ENCODE peak calls at places on chromosomes 7 and 10, in nine cellular contexts. J is fibroblast of lung, U is IMR-90, K is neural progenitor cell, N is GM23248, G is astrocyte, R is hepatocyte, X is PC-3, Q is MM.1S. O is an unnamed sample.

GRCh38 chr10:110733256-110733952 is 89.3 kb downstream of the RBM20 start:
- DNase-seq in K (no peak), R (no peak), G (no peak), J (peak; percentile 17), N (no peak), U (no peak), X (peak; percentile 16), Q (peak; percentile 86), O (peak; percentile 16)

GRCh38 chr7:121872831-121873764 is at the start of gene PTPRZ1:
- DNase-seq in R (peak; percentile 69), N (peak; percentile 55), J (peak; percentile 34), U (peak; percentile 2), Q (peak; percentile 53), X (no peak), K (peak; percentile 95), G (peak; percentile 20), O (peak; percentile 42)

GRCh38 chr10:95242581-95243317 is 48.1 kb downstream of the PDLIM1 start:
- DNase-seq in N (peak; percentile 77), G (no peak), R (peak; percentile 65), J (peak; percentile 48), K (peak; percentile 74), X (peak; percentile 73), U (peak; percentile 63), Q (peak; percentile 35), O (no peak)

GRCh38 chr7:1033546-1034145 is 10.7 kb upstream of the GPR146 start:
- DNase-seq in Q (no peak), U (no peak), X (no peak), N (no peak), J (no peak), R (no peak), K (no peak), G (no peak), O (no peak)

GRCh38 chr7:102140952-102141370 is 145.7 kb upstream of the SH2B2 start:
- DNase-seq in U (no peak), R (no peak), J (no peak), Q (peak; percentile 79), N (no peak), X (no peak), G (no peak), K (no peak), O (no peak)

GRCh38 chr7:16753102-16753931 is at the start of gene TSPAN13:
- DNase-seq in U (peak; percentile 25), G (peak; percentile 71), R (peak; percentile 96), Q (peak; percentile 89), K (peak; percentile 96), J (peak; percentile 83), N (peak; percentile 80), X (peak; percentile 95), O (peak; percentile 98)

GRCh38 chr10:116836087-116836486 is 13.2 kb upstream of the ENO4 start:
- DNase-seq in Q (no peak), G (no peak), K (peak; percentile 85), U (no peak), X (no peak), J (no peak), R (no peak), N (no peak), O (no peak)

GRCh38 chr7:27971171-27971570 is 209.4 kb downstream of the JAZF1 start:
- DNase-seq in N (no peak), J (no peak), X (no peak), K (no peak), Q (no peak), U (no peak), G (no peak), R (no peak), O (no peak)

GRCh38 chr10:14200645-14201534 is 129.8 kb downstream of the FRMD4A start:
- DNase-seq in G (no peak), X (no peak), K (peak; percentile 55), N (no peak), R (no peak), U (peak; percentile 9), Q (no peak), J (peak; percentile 42), O (no peak)

GRCh38 chr10:3236644-3237043 is 64.1 kb upstream of the PITRM1 start:
- DNase-seq in N (no peak), J (no peak), X (no peak), K (no peak), Q (no peak), G (no peak), R (no peak), U (no peak), O (no peak)
- H2AFZ ChIP-seq in N (no peak overlapping the region), J (no peak overlapping the region), X (no peak overlapping the region), K (no peak overlapping the region), Q (no peak overlapping the region), G (no peak overlapping the region), R (no peak overlapping the region), U (no peak overlapping the region), O (no peak overlapping the region)

DNA sequence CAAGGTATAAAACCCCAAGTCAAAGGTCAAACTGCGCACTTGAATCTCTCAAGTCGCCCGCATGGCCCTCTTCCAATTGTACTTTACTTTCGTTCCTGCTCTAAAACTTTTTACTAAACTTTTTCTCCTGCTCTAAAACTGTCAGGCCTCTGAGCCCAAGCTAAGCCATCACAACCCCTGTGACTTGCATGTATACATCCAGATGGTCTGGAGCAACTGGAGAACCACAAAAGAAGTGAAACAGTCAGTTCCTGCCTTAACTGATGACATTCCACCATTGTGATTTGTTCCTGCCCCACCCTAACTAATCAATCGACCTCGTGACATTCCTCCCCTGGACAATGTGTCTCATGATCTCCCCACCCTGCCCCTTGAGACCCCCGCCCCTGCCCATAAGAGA is 35.6 kb upstream of the PIK3CG start:
- DNase-seq in N (no peak), U (no peak), J (no peak), X (no peak), G (no peak), K (no peak), R (no peak), Q (no peak), O (no peak)
- H3K4me3 ChIP-seq in N (no peak overlapping the region), U (no peak overlapping the region), J (no peak overlapping the region), X (no peak overlapping the region), G (no peak overlapping the region), K (no peak overlapping the region), R (no peak overlapping the region), Q (no peak overlapping the region), O (no peak overlapping the region)

DNA sequence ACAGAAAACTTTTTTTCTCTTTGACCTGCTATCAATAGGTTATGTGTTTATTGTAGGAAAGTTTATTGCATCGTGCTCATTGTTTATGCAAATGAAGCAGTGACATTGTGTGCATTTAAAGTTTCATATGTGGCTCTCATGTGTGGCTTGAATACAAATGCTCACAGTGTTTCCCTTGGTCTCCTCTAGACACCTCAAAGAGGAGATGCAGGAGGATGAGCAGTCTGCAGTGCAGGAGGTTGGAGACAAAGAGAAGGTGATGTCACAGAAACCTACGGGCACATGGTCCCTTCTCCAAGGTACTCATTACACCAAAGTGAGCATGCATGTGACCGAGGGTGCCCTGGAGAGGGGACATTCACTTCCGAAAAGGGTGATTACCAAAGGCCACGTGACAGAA is 430.2 kb downstream of the INHBA start:
- DNase-seq in Q (no peak), N (no peak), R (no peak), K (no peak), U (no peak), G (no peak), J (no peak), X (no peak), O (no peak)
- H2AFZ ChIP-seq in Q (no peak overlapping the region), N (no peak overlapping the region), R (no peak overlapping the region), K (no peak overlapping the region), U (no peak overlapping the region), G (no peak overlapping the region), J (no peak overlapping the region), X (no peak overlapping the region), O (no peak overlapping the region)

DNA sequence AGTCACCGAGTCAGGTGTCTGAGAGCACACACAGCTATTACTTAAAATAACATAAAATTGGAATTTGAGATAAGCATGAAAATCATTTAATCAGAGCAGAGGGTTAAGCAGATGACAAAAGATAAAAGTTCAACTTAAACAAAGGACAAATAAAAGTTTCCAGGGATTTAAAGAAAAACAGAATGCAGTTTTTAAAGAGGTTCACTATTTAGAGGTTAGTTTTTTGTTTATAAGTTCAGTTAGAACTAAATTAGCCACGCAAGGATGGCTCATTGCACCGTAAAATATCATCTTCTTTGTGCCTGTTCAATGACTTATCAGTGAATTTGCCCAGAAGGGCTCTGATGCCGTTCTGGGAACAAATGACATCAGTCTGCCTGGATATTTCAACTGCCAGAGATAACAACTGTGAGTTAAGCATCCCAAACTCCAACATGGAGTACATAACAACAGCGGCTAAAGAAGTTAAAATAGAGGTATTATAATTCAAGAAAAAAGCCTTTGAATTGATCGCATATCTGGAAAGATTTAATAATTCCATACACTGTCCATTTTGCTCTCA is 107.8 kb downstream of the ANK3 start:
- DNase-seq in U (no peak), J (no peak), X (peak; percentile 69), R (no peak), N (no peak), Q (no peak), G (no peak), K (no peak), O (no peak)
- H3K4me3 ChIP-seq in U (no peak overlapping the region), J (no peak overlapping the region), X (peak overlapping the region; percentile 47), R (no peak overlapping the region), N (no peak overlapping the region), Q (no peak overlapping the region), G (no peak overlapping the region), K (no peak overlapping the region), O (no peak overlapping the region)

GRCh38 chr10:84267503-84268126 is 22.8 kb downstream of the RGR start:
- DNase-seq in J (peak; percentile 30), K (peak; percentile 67), N (peak; percentile 77), X (peak; percentile 59), U (peak; percentile 67), Q (no peak), R (peak; percentile 58), G (peak; percentile 10), O (peak; percentile 49)
- H2AFZ ChIP-seq in J (no peak overlapping the region), K (peak overlapping the region; percentile 43), N (peak overlapping the region; percentile 3), X (no peak overlapping the region), U (peak overlapping the region; percentile 53), Q (no peak overlapping the region), R (no peak overlapping the region), G (no peak overlapping the region), O (no peak overlapping the region)

DNA sequence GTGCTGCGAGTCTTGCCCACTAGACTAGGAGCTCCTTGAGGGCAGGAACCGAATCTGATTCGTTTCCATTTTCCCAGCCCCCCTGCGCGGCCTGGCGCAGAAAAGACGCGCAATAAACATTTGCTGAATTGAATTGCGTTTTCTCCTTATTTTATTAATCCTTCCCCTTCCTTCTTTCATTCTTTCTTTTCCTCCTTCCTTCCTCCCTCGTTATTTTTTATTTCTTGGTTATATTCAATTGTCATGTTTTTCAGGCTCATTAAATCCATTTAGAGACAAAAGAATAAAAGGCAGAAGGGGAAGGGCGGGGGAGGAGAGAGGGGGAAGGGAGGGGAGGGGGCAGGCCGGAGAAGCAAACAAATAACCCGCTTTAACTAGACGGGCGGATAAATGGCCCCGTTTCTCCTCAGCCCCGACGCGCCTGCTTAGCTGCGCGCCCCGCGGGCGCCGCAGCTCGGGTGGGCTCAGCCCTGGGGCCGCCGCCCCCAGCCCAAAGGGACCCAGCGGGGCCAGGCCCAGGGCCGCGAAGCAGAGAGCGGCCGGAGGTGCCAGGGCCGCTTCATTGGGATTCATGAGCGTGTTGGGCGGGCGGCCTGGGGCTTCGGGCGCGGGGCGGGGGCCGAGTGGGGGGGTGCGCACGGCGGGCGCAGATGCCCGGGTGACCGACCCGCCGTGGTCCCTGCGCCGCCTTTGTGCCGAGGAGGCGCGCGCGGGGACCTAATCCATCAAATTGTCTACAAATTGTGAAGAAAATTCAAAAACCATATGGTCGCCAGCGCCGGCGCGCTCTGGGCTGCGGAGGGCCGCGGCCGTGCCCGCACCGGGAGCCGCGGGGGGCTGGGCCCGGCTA is 5.0 kb downstream of the LBX1 start:
- DNase-seq in J (no peak), R (no peak), N (no peak), X (no peak), U (no peak), K (peak; percentile 42), Q (no peak), G (no peak), O (no peak)
- H3K4me3 ChIP-seq in J (no peak overlapping the region), R (no peak overlapping the region), N (no peak overlapping the region), X (peak overlapping the region; percentile 28), U (no peak overlapping the region), K (peak overlapping the region; percentile 1), Q (no peak overlapping the region), G (no peak overlapping the region), O (no peak overlapping the region)

GRCh38 chr10:84424731-84425165 is 96.4 kb downstream of the CCSER2 start:
- DNase-seq in Q (peak; percentile 36), N (peak; percentile 96), J (peak; percentile 98), U (peak; percentile 98), G (peak; percentile 98), X (peak; percentile 89), K (peak; percentile 34), R (peak; percentile 68), O (peak; percentile 95)
- H2AFZ ChIP-seq in Q (no peak overlapping the region), N (peak overlapping the region; percentile 77), J (peak overlapping the region; percentile 84), U (peak overlapping the region; percentile 52), G (peak overlapping the region; percentile 45), X (peak overlapping the region; percentile 74), K (no peak overlapping the region), R (peak overlapping the region; percentile 20), O (peak overlapping the region; percentile 80)

O was measured in mammary epithelial cell.